ENCODE peak calls at places on chromosomes 11 and 22, in ten cellular contexts. Z is GM13976; X is activated CD4-positive, alpha-beta T cell treated with anti-CD3 and anti-CD28 coated beads, Interleukin-2, amount 50 U/mL, for 1 hour; K is Right ventricle myocardium superior; N is fibroblast of pulmonary artery; B is activated T-cell treated with anti-CD3 and anti-CD28 coated beads for 1 hour; U is nucleus accumbens; J is stomach; A is frontal cortex; D is NCI-H2029. H is an unnamed sample.

GRCh38 chr11:32297629-32298028 is 137.7 kb downstream of the WT1 start:
- DNase-seq in X (no peak), B (no peak), J (no peak), K (no peak), U (no peak), A (peak), N (peak), D (no peak), Z (peak), H (no peak)

GRCh38 chr22:39959640-39960447 is at the start of gene TMA7B:
- DNase-seq in X (peak), N (peak), B (peak), J (peak), U (no peak), Z (no peak), A (no peak), K (no peak), D (no peak), H (peak)

GRCh38 chr11:17739945-17740338 is 5.4 kb downstream of the KCNC1 start:
- DNase-seq in X (no peak), A (no peak), K (no peak), D (no peak), Z (no peak), B (no peak), U (no peak), N (no peak), J (no peak), H (no peak)

GRCh38 chr22:39439170-39439569 is 17.6 kb upstream of the MGAT3 start:
- DNase-seq in J (no peak), A (no peak), Z (no peak), D (no peak), K (no peak), U (no peak), B (no peak), X (no peak), N (peak), H (no peak)

GRCh38 chr11:131546218-131546895 is 175.9 kb downstream of the NTM start:
- DNase-seq in B (no peak), X (no peak), Z (no peak), N (no peak), A (no peak), U (no peak), D (no peak), K (no peak), J (no peak), H (no peak)

GRCh38 chr11:128222245-128222959 is 365.0 kb downstream of the ETS1 start:
- DNase-seq in K (no peak), B (no peak), N (no peak), A (no peak), X (no peak), D (no peak), J (no peak), U (no peak), Z (no peak), H (no peak)

GRCh38 chr11:1148752-1149180 is 9.0 kb upstream of the MUC5AC start:
- DNase-seq in B (no peak), A (no peak), Z (no peak), D (no peak), U (no peak), X (no peak), J (no peak), K (no peak), N (no peak), H (no peak)

GRCh38 chr11:11849127-11849746 is 7.5 kb downstream of the USP47 start:
- DNase-seq in U (no peak), X (peak), J (peak), A (no peak), D (peak), N (peak), Z (peak), B (peak), K (peak), H (peak)

GRCh38 chr11:126216526-126217305 is 5.1 kb downstream of the FAM118B start:
- DNase-seq in B (no peak), A (no peak), K (no peak), N (no peak), Z (no peak), D (no peak), U (no peak), J (no peak), X (no peak), H (no peak)

GRCh38 chr11:46865340-46865739 is 19.3 kb upstream of the CKAP5 start:
- DNase-seq in D (no peak), U (no peak), Z (no peak), B (no peak), X (no peak), N (peak), A (no peak), K (no peak), J (no peak), H (no peak)

GRCh38 chr11:128660957-128661356 is 32.9 kb upstream of the FLI1 start:
- DNase-seq in B (no peak), N (peak), K (no peak), J (no peak), X (no peak), D (no peak), Z (no peak), A (no peak), U (no peak), H (no peak)

GRCh38 chr11:16469968-16470367 is 113.6 kb upstream of the SOX6 start:
- DNase-seq in N (no peak), B (no peak), K (no peak), X (no peak), D (no peak), U (no peak), Z (no peak), A (no peak), J (no peak), H (no peak)

GRCh38 chr11:123371506-123372297 is 58.4 kb upstream of the GRAMD1B start:
- DNase-seq in D (no peak), X (no peak), B (no peak), K (no peak), N (no peak), Z (no peak), J (no peak), A (no peak), U (no peak), H (no peak)

GRCh38 chr11:80519591-80520258 is 1078.9 kb upstream of the TENM4 start:
- DNase-seq in Z (no peak), U (no peak), B (no peak), K (no peak), J (no peak), X (no peak), A (no peak), D (no peak), N (no peak), H (no peak)

GRCh38 chr11:129700701-129701100 is 114.9 kb upstream of the TMEM45B start:
- DNase-seq in A (no peak), X (no peak), D (no peak), Z (peak), U (no peak), B (no peak), J (no peak), N (no peak), K (no peak), H (no peak)

GRCh38 chr11:5007561-5007960 is 12.9 kb downstream of the OR51L1 start:
- DNase-seq in Z (no peak), N (no peak), K (no peak), A (no peak), U (no peak), B (no peak), X (no peak), J (no peak), D (no peak), H (no peak)

GRCh38 chr11:134407923-134408322 is 4.1 kb downstream of the B3GAT1 start:
- DNase-seq in A (no peak), U (no peak), D (no peak), X (no peak), J (no peak), K (no peak), B (no peak), N (no peak), Z (no peak), H (no peak)

GRCh38 chr22:41862160-41862529 is 29.2 kb downstream of the SREBF2 start:
- DNase-seq in B (peak), D (no peak), X (peak), U (no peak), K (no peak), J (no peak), A (no peak), Z (peak), N (peak), H (peak)

GRCh38 chr11:63917685-63918523 is 940 bp upstream of the RCOR2 start:
- DNase-seq in U (peak), A (no peak), K (peak), N (peak), Z (peak), D (peak), J (peak), B (no peak), X (peak), H (peak)

GRCh38 chr22:19868773-19869471 is 14.2 kb upstream of the GNB1L start:
- DNase-seq in D (no peak), Z (no peak), X (no peak), A (no peak), J (no peak), K (no peak), B (no peak), N (no peak), U (peak), H (no peak)

GRCh38 chr11:114166897-114167323 is 107.4 kb downstream of the ZBTB16 start:
- DNase-seq in J (no peak), U (no peak), D (peak), N (peak), B (no peak), Z (no peak), X (no peak), K (no peak), A (no peak), H (no peak)

GRCh38 chr11:2116680-2117079 is 22.5 kb downstream of the IGF2 start:
- DNase-seq in J (no peak), U (no peak), N (no peak), D (no peak), B (no peak), A (no peak), Z (no peak), K (no peak), X (no peak), H (no peak)

GRCh38 chr22:19132153-19132552 is 1.0 kb downstream of the TSSK2 start:
- DNase-seq in K (no peak), D (no peak), N (no peak), Z (no peak), J (no peak), U (no peak), A (no peak), B (no peak), X (no peak), H (no peak)

GRCh38 chr22:42273855-42274451 is 3.5 kb upstream of the TCF20 start:
- DNase-seq in N (no peak), K (no peak), U (no peak), B (no peak), D (no peak), A (no peak), Z (no peak), J (no peak), X (no peak), H (no peak)

GRCh38 chr22:40137132-40137531 is 40.6 kb upstream of the TNRC6B start:
- DNase-seq in D (no peak), X (no peak), Z (no peak), K (no peak), U (no peak), B (no peak), J (no peak), N (no peak), A (no peak), H (no peak)

GRCh38 chr11:108967571-108967970 is 302.7 kb downstream of the DDX10 start:
- DNase-seq in K (peak), X (no peak), D (peak), A (no peak), U (no peak), J (no peak), Z (no peak), N (no peak), B (no peak), H (no peak)

GRCh38 chr11:20501971-20502370 is 97.4 kb upstream of the SLC6A5 start:
- DNase-seq in B (no peak), U (no peak), N (no peak), J (no peak), A (no peak), X (no peak), K (no peak), D (no peak), Z (no peak), H (no peak)

GRCh38 chr11:20022363-20023081 is 137.8 kb downstream of the DBX1 start:
- DNase-seq in B (no peak), N (peak), U (no peak), A (no peak), D (peak), X (no peak), Z (no peak), K (no peak), J (no peak), H (no peak)